ENCODE peak calls at places on chromosomes 1 and 21, in four cellular contexts. E is aorta; S is CD4-positive, CD25-positive, alpha-beta regulatory T cell; W is hepatocyte. B is an unnamed sample. For H3K9me3 and H3K4me1, the result is how much of the 10 kb centered on the place peaks cover.

GRCh38 chr1:17669866-17670451 is 85.2 kb upstream of the ACTL8 start:
- DNase-seq in E (no peak), S (no peak), W (no peak), B (no peak)

GRCh38 chr21:41630249-41630648 is 122.3 kb upstream of the TMPRSS2 start:
- DNase-seq in E (no peak), S (no peak), W (peak), B (no peak)

GRCh38 chr21:19236209-19236608 is 832.6 kb upstream of the TMPRSS15 start:
- DNase-seq in E (no peak), S (no peak), W (no peak), B (no peak)

GRCh38 chr1:215360786-215361185 is 206.3 kb upstream of the KCTD3 start:
- DNase-seq in E (no peak), S (no peak), W (no peak), B (no peak)

GRCh38 chr1:172909606-172910326 is 141.0 kb downstream of the TNFSF18 start:
- DNase-seq in E (no peak), S (no peak), W (no peak), B (no peak)

GRCh38 chr1:162639718-162640117 is 7.5 kb downstream of the DDR2 start:
- DNase-seq in E (no peak), S (no peak), W (no peak), B (no peak)

GRCh38 chr1:165456114-165456513 is 11.2 kb upstream of the RXRG start:
- DNase-seq in E (no peak), S (no peak), W (peak), B (no peak)

GRCh38 chr1:184362876-184363275 is 24.0 kb upstream of the C1orf21 start:
- DNase-seq in E (no peak), S (no peak), W (peak), B (no peak)

GRCh38 chr1:214840366-214840765 is 237.4 kb downstream of the CENPF start:
- DNase-seq in E (no peak), S (no peak), W (no peak), B (no peak)

GRCh38 chr1:202018476-202019234 is 8.3 kb downstream of the ELF3 start:
- DNase-seq in E (no peak), S (no peak), W (peak), B (no peak)

GRCh38 chr1:55741516-55741915 is 526.4 kb upstream of the USP24 start:
- DNase-seq in E (no peak), S (no peak), W (no peak), B (no peak)

GRCh38 chr21:35400233-35400939 is 351.3 kb upstream of the RUNX1 start:
- DNase-seq in E (no peak), S (peak), W (peak), B (peak)

GRCh38 chr1:82464362-82464931 is 663.7 kb downstream of the ADGRL2 start:
- DNase-seq in E (no peak), S (no peak), W (peak), B (no peak)

GRCh38 chr21:21200103-21200938 is 202.1 kb downstream of the NCAM2 start:
- DNase-seq in E (peak), S (no peak), W (peak), B (no peak)

GRCh38 chr1:224211262-224211962 is 28.4 kb downstream of the DEGS1 start:
- DNase-seq in E (no peak), S (no peak), W (peak), B (no peak)

GRCh38 chr1:165842363-165843129 is 15.1 kb downstream of the UCK2 start:
- DNase-seq in E (no peak), S (no peak), W (no peak), B (no peak)

GRCh38 chr1:233006582-233006981 is 56.2 kb downstream of the NTPCR start:
- DNase-seq in E (no peak), S (no peak), W (no peak), B (no peak)

GRCh38 chr1:33442141-33442540 is 11.2 kb upstream of the PHC2 start:
- DNase-seq in E (no peak), S (no peak), W (no peak), B (no peak)

GRCh38 chr1:60911980-60912692 is 170.2 kb upstream of the NFIA start:
- DNase-seq in E (no peak), S (no peak), W (no peak), B (no peak)

DNA sequence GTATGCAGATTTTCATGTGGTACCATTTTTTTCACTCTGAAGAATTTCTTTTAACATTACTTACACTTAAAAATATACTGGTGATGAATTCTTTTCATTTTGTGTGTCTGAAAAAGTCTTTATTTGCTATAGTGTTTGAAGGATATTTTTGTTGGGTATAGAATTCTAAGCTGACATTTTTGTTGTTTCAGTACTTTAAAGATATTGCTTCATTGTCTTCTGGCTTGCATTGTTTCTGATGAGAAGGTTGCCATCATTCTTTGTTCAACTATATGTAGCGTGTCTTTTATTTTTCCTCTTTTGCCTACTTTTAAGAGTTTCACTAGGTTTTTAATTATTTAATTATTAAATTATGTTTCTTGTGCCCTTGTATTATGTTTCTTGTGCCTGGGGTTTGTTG is 8.0 kb downstream of the HS2ST1 start:
- DNase-seq in E (no peak), S (no peak), W (no peak), B (no peak)
- H3K9me3 ChIP-seq in E (under half), S (under half), W (under half), B (under half)

GRCh38 chr1:228092342-228093049 is 10.0 kb downstream of the ARF1 start:
- DNase-seq in E (no peak), S (no peak), W (no peak), B (no peak)
- H3K4me1 ChIP-seq in E (under half), S (half or more), W (under half), B (half or more)

DNA sequence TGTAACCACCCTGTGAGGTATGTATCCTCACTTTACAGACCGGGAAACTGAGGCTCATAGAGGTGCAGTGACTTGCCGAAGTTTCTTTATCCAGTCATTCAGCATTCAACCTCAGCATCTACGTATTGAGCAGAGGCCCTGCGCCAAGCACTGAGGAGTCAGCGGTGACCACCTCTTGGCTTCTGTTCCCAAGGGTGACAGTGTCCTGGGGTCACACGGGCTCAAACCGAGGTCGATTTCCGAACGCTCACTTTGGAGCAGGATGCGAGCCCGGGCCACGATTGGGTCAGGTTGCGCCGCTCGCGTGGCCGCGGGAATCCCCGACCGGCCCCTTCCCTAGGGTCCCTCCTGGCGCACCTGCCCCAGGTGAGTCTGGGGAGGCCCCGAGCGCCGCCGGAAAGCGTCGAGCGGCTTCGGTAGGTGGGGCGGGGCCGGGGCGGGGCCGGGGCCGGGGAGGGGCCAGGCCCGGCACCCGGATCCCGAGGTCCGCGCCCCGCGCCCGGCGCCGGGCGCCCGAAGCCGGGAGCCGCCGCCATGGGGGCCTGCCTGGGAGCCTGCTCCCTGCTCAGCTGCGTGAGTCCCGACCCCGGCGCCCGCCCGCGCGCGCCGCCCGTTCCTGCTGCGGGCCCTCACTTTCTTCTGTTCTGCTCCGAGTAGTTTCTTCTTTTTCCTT is at the start of gene SERINC2:
- DNase-seq in E (no peak), S (no peak), W (peak), B (no peak)
- H3K9me3 ChIP-seq in E (under half), S (under half), W (under half), B (under half)

GRCh38 chr21:33978585-33978984 is 63.0 kb upstream of the ATP5PO start:
- DNase-seq in E (no peak), S (no peak), W (no peak), B (no peak)
- H3K4me1 ChIP-seq in E (under half), S (under half), W (under half), B (under half)

GRCh38 chr1:2864203-2864905 is 62.9 kb upstream of the TTC34 start:
- DNase-seq in E (no peak), S (no peak), W (no peak), B (no peak)
- H3K9me3 ChIP-seq in E (under half), S (under half), W (under half), B (under half)

DNA sequence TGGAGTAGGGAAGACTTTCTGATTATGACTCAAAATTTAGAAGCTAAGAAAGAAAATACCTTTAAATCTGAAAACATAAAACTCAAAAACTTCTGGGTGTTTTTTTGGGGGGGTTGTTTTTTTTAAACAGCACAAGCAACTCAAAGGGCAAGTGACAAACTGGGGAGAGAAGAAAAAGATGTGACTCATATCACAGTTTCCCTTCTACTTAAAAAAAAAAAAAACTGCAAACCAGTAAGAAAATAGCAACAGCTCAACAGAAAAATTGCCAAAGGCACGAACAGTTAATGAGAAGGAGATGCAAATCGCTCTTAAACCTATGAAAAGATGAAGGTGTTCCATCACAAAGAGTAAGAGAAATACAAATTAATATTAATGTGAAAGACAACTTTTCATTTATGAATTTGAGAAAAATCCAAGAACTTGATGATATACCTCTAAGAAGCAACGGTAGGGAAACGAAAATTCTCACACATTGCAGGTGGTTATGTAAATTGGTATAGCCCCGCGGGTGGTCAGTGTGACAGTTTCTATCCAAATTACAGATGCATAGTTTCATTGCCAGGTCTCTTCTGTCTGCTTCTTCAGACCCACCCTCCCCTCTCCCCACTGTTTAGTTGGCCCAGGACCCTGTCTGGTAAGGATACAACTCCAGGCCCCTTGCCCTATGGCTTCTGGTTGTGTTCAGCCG is 9.0 kb downstream of the IFNAR2 start:
- DNase-seq in E (no peak), S (no peak), W (no peak), B (no peak)
- H3K4me1 ChIP-seq in E (under half), S (half or more), W (under half), B (half or more)

GRCh38 chr21:10466200-10466599 is 55.2 kb upstream of the TPTE start:
- DNase-seq in E (no peak), S (no peak), W (no peak), B (no peak)
- H3K9me3 ChIP-seq in E (under half), S (under half), W (under half), B (under half)

GRCh38 chr1:156504062-156504813 is 3.7 kb upstream of the MEF2D start:
- DNase-seq in E (no peak), S (no peak), W (no peak), B (no peak)

GRCh38 chr1:156506450-156506849 is 5.9 kb upstream of the MEF2D start:
- DNase-seq in E (no peak), S (no peak), W (no peak), B (no peak)

GRCh38 chr1:156505679-156506298 is 5.2 kb upstream of the MEF2D start:
- DNase-seq in E (no peak), S (no peak), W (no peak), B (no peak)

GRCh38 chr1:156503672-156504055 is 3.1 kb upstream of the MEF2D start:
- DNase-seq in E (no peak), S (no peak), W (no peak), B (no peak)

GRCh38 chr1:156504821-156505678 is 4.5 kb upstream of the MEF2D start:
- DNase-seq in E (peak), S (peak), W (peak), B (peak)
- H3K4me1 ChIP-seq in E (under half), S (half or more), W (under half), B (half or more)

B was measured in CD8-positive, alpha-beta T cell.